ENCODE peak calls at places on chromosomes 16 and 17, in eight cellular contexts. X is C1 segment of cervical spinal cord, P is Kasumi-1, D is SW480, L is HEK293T, Z is NCI-H1436, Q is amniotic stem cell, S is small intestine. E is an unnamed sample.

GRCh38 chr17:1000597-1001490 is 3.9 kb downstream of the TIMM22 start:
- DNase-seq in X (no peak), P (no peak), D (no peak), L (no peak), Z (no peak), Q (no peak), S (no peak), E (no peak)

GRCh38 chr16:64167851-64168770 is 953.8 kb downstream of the CDH11 start:
- DNase-seq in X (no peak), P (no peak), D (no peak), L (no peak), Z (no peak), Q (no peak), S (no peak), E (no peak)

GRCh38 chr17:44798352-44798751 is 31.7 kb downstream of the GJC1 start:
- DNase-seq in X (no peak), P (no peak), D (no peak), L (no peak), Z (no peak), Q (no peak), S (no peak), E (no peak)

GRCh38 chr17:29495011-29495410 is 71.8 kb downstream of the ABHD15 start:
- DNase-seq in X (no peak), P (no peak), D (no peak), L (no peak), Z (no peak), Q (peak), S (no peak), E (no peak)

GRCh38 chr16:46947900-46948547 is 25.4 kb downstream of the DNAJA2 start:
- DNase-seq in X (no peak), P (peak), D (peak), L (peak), Z (peak), Q (no peak), S (peak), E (no peak)

GRCh38 chr17:19660219-19660870 is 11.8 kb downstream of the ALDH3A2 start:
- DNase-seq in X (no peak), P (no peak), D (no peak), L (no peak), Z (no peak), Q (no peak), S (no peak), E (no peak)

GRCh38 chr16:14549789-14550153 is 80.3 kb downstream of the PARN start:
- DNase-seq in X (no peak), P (no peak), D (no peak), L (no peak), Z (no peak), Q (no peak), S (peak), E (no peak)

GRCh38 chr17:64085650-64086005 is 44.3 kb downstream of the ERN1 start:
- DNase-seq in X (no peak), P (no peak), D (no peak), L (no peak), Z (no peak), Q (no peak), S (no peak), E (no peak)

GRCh38 chr17:50051082-50051576 is 4.8 kb upstream of the ITGA3 start:
- DNase-seq in X (no peak), P (no peak), D (peak), L (no peak), Z (no peak), Q (peak), S (peak), E (no peak)

GRCh38 chr17:65564793-65565192 is 3.3 kb upstream of the AXIN2 start:
- DNase-seq in X (no peak), P (no peak), D (peak), L (no peak), Z (peak), Q (no peak), S (peak), E (peak)

GRCh38 chr17:21170829-21171228 is 43.1 kb downstream of the TMEM11 start:
- DNase-seq in X (no peak), P (no peak), D (no peak), L (no peak), Z (no peak), Q (no peak), S (no peak), E (peak)

GRCh38 chr17:32671891-32672290 is 185.1 kb downstream of the CDK5R1 start:
- DNase-seq in X (no peak), P (no peak), D (no peak), L (no peak), Z (no peak), Q (no peak), S (no peak), E (no peak)

GRCh38 chr16:19431636-19432340 is 14.1 kb downstream of the TMC5 start:
- DNase-seq in X (no peak), P (no peak), D (no peak), L (no peak), Z (no peak), Q (no peak), S (peak), E (no peak)

GRCh38 chr17:77376795-77377751 is 236.3 kb downstream of the SEC14L1 start:
- DNase-seq in X (no peak), P (no peak), D (no peak), L (no peak), Z (no peak), Q (no peak), S (no peak), E (no peak)

GRCh38 chr17:52995127-52995526 is 827.6 kb upstream of the KIF2B start:
- DNase-seq in X (no peak), P (no peak), D (no peak), L (no peak), Z (no peak), Q (no peak), S (no peak), E (no peak)

GRCh38 chr17:50240876-50241275 is 33.4 kb upstream of the TMEM92 start:
- DNase-seq in X (no peak), P (no peak), D (no peak), L (no peak), Z (no peak), Q (no peak), S (no peak), E (no peak)